ENCODE peak calls at places on chromosomes 7 and 10, in seven cellular contexts. B, Z, G, H, V, U and F are unnamed samples.

GRCh38 chr7:129433823-129434171 is 435 bp upstream of the STRIP2 start:
- DNase-seq in V (no peak), B (no peak), G (no peak), Z (no peak), U (no peak), H (no peak), F (peak; percentile 90)

GRCh38 chr7:105675873-105676484 is 94.7 kb upstream of the EFCAB10 start:
- DNase-seq in B (no peak), V (peak; percentile 71), H (peak; percentile 53), Z (no peak), U (no peak), G (no peak), F (no peak)

GRCh38 chr7:120273476-120273975 is 551 bp downstream of the KCND2 start:
- DNase-seq in Z (peak; percentile 26), B (no peak), H (peak; percentile 90), V (no peak), G (peak; percentile 45), U (no peak), F (peak; percentile 79)

GRCh38 chr7:40003586-40003985 is 53.5 kb downstream of the CDK13 start:
- DNase-seq in G (peak; percentile 38), V (no peak), U (no peak), H (no peak), Z (no peak), B (no peak), F (no peak)

GRCh38 chr7:26127411-26127810 is 24.6 kb upstream of the NFE2L3 start:
- DNase-seq in U (no peak), V (no peak), B (no peak), G (no peak), Z (no peak), H (no peak), F (peak; percentile 67)

GRCh38 chr10:13865758-13866491 is 279.2 kb downstream of the PRPF18 start:
- DNase-seq in B (peak; percentile 80), H (no peak), V (no peak), U (peak; percentile 18), G (peak; percentile 66), Z (peak; percentile 69), F (no peak)

GRCh38 chr7:77266162-77266807 is 66.7 kb upstream of the FGL2 start:
- DNase-seq in H (no peak), B (no peak), G (no peak), Z (peak; percentile 35), V (no peak), U (no peak), F (no peak)

GRCh38 chr10:114367676-114368391 is 36.5 kb downstream of the AFAP1L2 start:
- DNase-seq in Z (no peak), V (no peak), B (peak; percentile 72), G (no peak), U (no peak), H (no peak), F (no peak)

GRCh38 chr10:24287559-24288195 is 78.7 kb downstream of the KIAA1217 start:
- DNase-seq in G (no peak), Z (no peak), V (no peak), H (no peak), U (no peak), B (no peak), F (no peak)

GRCh38 chr10:119190353-119190752 is 11.7 kb upstream of the PRDX3 start:
- DNase-seq in B (peak; percentile 96), V (no peak), H (no peak), Z (peak; percentile 96), U (peak; percentile 92), G (peak; percentile 92), F (no peak)

GRCh38 chr7:30348083-30348560 is 63.7 kb downstream of the ZNRF2 start:
- DNase-seq in U (peak; percentile 79), Z (peak; percentile 96), V (peak; percentile 60), G (peak; percentile 82), B (peak; percentile 76), H (no peak), F (no peak)